ENCODE peak calls at places on chromosomes 7 and 10, in four cellular contexts. D, E, V and S are unnamed samples.

GRCh38 chr7:135690566-135690965 is 28.3 kb downstream of the STMP1 start:
- DNase-seq in V (no peak), D (no peak), E (peak), S (no peak)

GRCh38 chr7:135929249-135929648 is 47.9 kb downstream of the MTPN start:
- DNase-seq in V (no peak), D (no peak), E (no peak), S (no peak)

GRCh38 chr10:18140957-18141888 is 999 bp downstream of the CACNB2 start:
- DNase-seq in D (peak), V (no peak), E (no peak), S (no peak)

GRCh38 chr7:46900312-46901263 is 681.3 kb downstream of the TNS3 start:
- DNase-seq in E (peak), V (no peak), D (no peak), S (no peak)

GRCh38 chr10:124725171-124725631 is 19.0 kb downstream of the FAM53B start:
- DNase-seq in E (no peak), D (no peak), V (no peak), S (no peak)

GRCh38 chr7:42960762-42961161 is 28.6 kb downstream of the MRPL32 start:
- DNase-seq in E (no peak), V (no peak), D (no peak), S (no peak)

GRCh38 chr7:919114-919442 is 35.4 kb downstream of the ADAP1 start:
- DNase-seq in D (no peak), V (no peak), E (no peak), S (no peak)

GRCh38 chr10:124590216-124591122 is 128.8 kb downstream of the LHPP start:
- DNase-seq in V (no peak), D (no peak), E (no peak), S (no peak)

GRCh38 chr10:23742807-23743206 is 303.9 kb downstream of the OTUD1 start:
- DNase-seq in V (no peak), E (no peak), D (no peak), S (no peak)

GRCh38 chr10:70378122-70378521 is 4.3 kb downstream of the LRRC20 start:
- DNase-seq in D (peak), V (peak), E (peak), S (no peak)

GRCh38 chr7:135249901-135250300 is 16.3 kb downstream of the STRA8 start:
- DNase-seq in D (no peak), E (no peak), V (no peak), S (no peak)

GRCh38 chr7:22726345-22726848 is 603 bp upstream of the IL6 start:
- DNase-seq in V (peak), E (peak), D (peak), S (peak)

GRCh38 chr7:35705932-35706461 is 11.1 kb upstream of the HERPUD2 start:
- DNase-seq in D (no peak), E (no peak), V (no peak), S (no peak)

GRCh38 chr7:80736371-80736770 is 97.9 kb downstream of the CD36 start:
- DNase-seq in D (no peak), V (no peak), E (no peak), S (no peak)

GRCh38 chr10:11653758-11654471 is 42.5 kb upstream of the USP6NL start:
- DNase-seq in E (no peak), V (no peak), D (no peak), S (no peak)

GRCh38 chr10:99233680-99234018 is 2.0 kb downstream of the HPSE2 start:
- DNase-seq in V (no peak), D (no peak), E (no peak), S (no peak)

GRCh38 chr10:34866848-34867247 is 51.8 kb upstream of the PARD3 start:
- DNase-seq in D (no peak), V (no peak), E (peak), S (no peak)

GRCh38 chr10:73965890-73966768 is 31.8 kb upstream of the VCL start:
- DNase-seq in V (peak), D (peak), E (peak), S (no peak)

GRCh38 chr10:33152146-33152545 is 182.3 kb downstream of the NRP1 start:
- DNase-seq in E (no peak), V (no peak), D (no peak), S (no peak)